ENCODE peak calls at places on chromosomes 16 and 17, in seven cellular contexts. U is ovary; I is endodermal cell; E is CD8-positive, alpha-beta T cell; C is left ventricle myocardium inferior; Y is adrenal gland; L is ascending aorta. T is an unnamed sample.

GRCh38 chr16:75488322-75488721 is 6.9 kb downstream of the CHST6 start:
- DNase-seq in Y (peak; percentile 74), E (no peak), U (no peak), C (no peak), L (no peak), I (no peak), T (no peak)

GRCh38 chr16:78444-79145 is 570 bp downstream of the MPG start:
- DNase-seq in U (peak; percentile 60), E (peak; percentile 54), C (peak; percentile 43), I (no peak), Y (peak; percentile 72), L (peak; percentile 77), T (peak; percentile 73)

GRCh38 chr17:55717898-55718735 is 4.5 kb downstream of the TMEM100 start:
- DNase-seq in C (peak; percentile 75), I (peak; percentile 96), E (peak; percentile 55), U (peak; percentile 74), L (peak; percentile 89), Y (peak; percentile 90), T (peak; percentile 70)

GRCh38 chr16:85437161-85438052 is 175.7 kb upstream of the GSE1 start:
- DNase-seq in C (no peak), U (peak; percentile 80), L (no peak), Y (no peak), I (peak; percentile 87), E (no peak), T (no peak)

GRCh38 chr17:676060-676745 is 38.4 kb downstream of the VPS53 start:
- DNase-seq in C (no peak), E (no peak), I (no peak), L (no peak), U (no peak), Y (peak; percentile 40), T (no peak)

GRCh38 chr16:9318764-9319163 is 227.3 kb downstream of the HAPSTR1 start:
- DNase-seq in U (no peak), I (no peak), L (no peak), Y (no peak), C (no peak), E (no peak), T (no peak)

GRCh38 chr17:17298108-17298507 is 5.1 kb upstream of the NT5M start:
- DNase-seq in L (no peak), U (no peak), E (no peak), C (no peak), Y (no peak), I (no peak), T (no peak)

GRCh38 chr17:78898947-78899346 is 4.1 kb downstream of the CEP295NL start:
- DNase-seq in C (no peak), Y (no peak), U (no peak), E (no peak), L (no peak), I (no peak), T (no peak)

GRCh38 chr16:77273-77806 is 685 bp upstream of the MPG start:
- DNase-seq in Y (peak; percentile 60), C (peak; percentile 67), U (peak; percentile 76), L (peak; percentile 81), I (peak; percentile 85), E (no peak), T (peak; percentile 67)

GRCh38 chr17:35447494-35447893 is 1.1 kb downstream of the SLFN13 start:
- DNase-seq in I (no peak), C (no peak), L (no peak), U (no peak), E (no peak), Y (no peak), T (peak; percentile 35)

GRCh38 chr17:40303009-40303657 is 5.8 kb upstream of the RARA start:
- DNase-seq in L (peak; percentile 76), U (peak; percentile 32), E (no peak), I (peak; percentile 88), C (no peak), Y (no peak), T (no peak)

GRCh38 chr17:42399948-42400843 is 12.0 kb upstream of the STAT3 start:
- DNase-seq in I (peak; percentile 79), L (no peak), C (no peak), E (no peak), Y (peak; percentile 5), U (no peak), T (no peak)
- H3K9me3 ChIP-seq in I (no peaks in the 10 kb centered on the region), L (no peaks in the 10 kb centered on the region), C (no peaks in the 10 kb centered on the region), E (no peaks in the 10 kb centered on the region), Y (no peaks in the 10 kb centered on the region), U (no peaks in the 10 kb centered on the region), T (no peaks in the 10 kb centered on the region)

DNA sequence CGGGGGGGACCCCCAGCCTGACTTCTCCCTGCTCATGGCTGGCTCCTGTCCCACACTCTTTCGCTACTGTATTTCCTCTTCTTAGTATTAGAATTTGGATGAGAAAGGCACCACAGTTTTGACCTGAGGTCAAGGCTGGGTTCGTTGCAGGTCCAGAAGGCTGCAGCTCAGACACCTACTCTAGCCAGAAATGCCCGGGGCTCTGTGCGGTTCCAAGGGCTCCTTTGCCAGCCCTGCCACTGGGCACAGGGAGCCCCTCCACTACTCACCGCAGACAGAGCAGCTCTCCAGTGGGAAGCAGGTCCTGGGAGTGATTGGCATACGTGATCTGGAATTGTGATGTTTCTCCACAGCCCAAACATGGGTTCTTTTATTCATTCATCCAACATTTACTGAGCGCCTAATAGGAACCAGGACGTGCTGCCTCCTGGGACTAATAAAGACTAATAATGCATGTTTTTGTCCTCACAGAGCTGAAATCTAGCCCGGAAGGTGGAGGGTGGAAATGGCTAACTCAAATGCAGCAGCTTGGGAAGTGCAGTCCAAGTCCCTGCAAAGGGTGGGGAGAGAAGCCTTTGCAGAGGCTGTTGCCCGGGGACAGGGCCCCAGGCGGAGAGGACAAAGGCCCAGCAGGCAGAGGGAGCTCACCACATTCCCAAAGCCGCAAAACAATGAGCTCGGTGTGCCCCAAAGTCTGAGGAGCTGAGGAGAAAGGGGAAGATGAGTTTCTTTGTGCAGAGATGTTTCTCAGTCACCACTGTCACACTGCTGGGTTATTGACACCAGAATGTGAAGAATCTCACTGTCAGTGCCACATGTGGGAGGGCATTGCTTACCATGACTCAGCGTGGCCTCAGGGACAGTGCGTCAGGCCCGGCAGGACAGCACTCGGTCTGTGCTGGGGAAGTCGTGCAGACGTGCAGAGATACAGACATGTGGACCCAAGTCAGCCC is 118.4 kb upstream of the CHMP6 start:
- DNase-seq in C (peak; percentile 39), Y (peak; percentile 86), L (no peak), U (no peak), E (no peak), I (peak; percentile 90), T (no peak)
- H3K27ac ChIP-seq in C (peak overlapping the region; percentile 25), Y (peak overlapping the region; percentile 28), L (no peak overlapping the region), U (no peak overlapping the region), E (no peak overlapping the region), I (peak overlapping the region; percentile 91), T (no peak overlapping the region)

GRCh38 chr16:87570938-87571867 is 31.1 kb upstream of the JPH3 start:
- DNase-seq in E (no peak), I (peak; percentile 93), U (peak; percentile 51), C (peak; percentile 47), Y (peak; percentile 84), L (peak; percentile 86), T (peak; percentile 52)
- TF ChIP-seq CTCF in E (no peak), I (peak; percentile 74), U (peak; percentile 38), C (peak; percentile 59), Y (peak; percentile 55), L (peak; percentile 67), T (peak; percentile 57)

GRCh38 chr16:64417711-64418227 is 704.1 kb downstream of the CDH11 start:
- DNase-seq in Y (no peak), L (no peak), C (no peak), E (no peak), U (no peak), I (no peak), T (no peak)

GRCh38 chr16:64421515-64421914 is 700.3 kb downstream of the CDH11 start:
- DNase-seq in C (no peak), L (no peak), Y (no peak), I (no peak), E (no peak), U (no peak), T (no peak)

GRCh38 chr16:64416232-64417010 is 705.4 kb downstream of the CDH11 start:
- DNase-seq in C (no peak), Y (no peak), E (no peak), U (no peak), L (no peak), I (no peak), T (no peak)

DNA sequence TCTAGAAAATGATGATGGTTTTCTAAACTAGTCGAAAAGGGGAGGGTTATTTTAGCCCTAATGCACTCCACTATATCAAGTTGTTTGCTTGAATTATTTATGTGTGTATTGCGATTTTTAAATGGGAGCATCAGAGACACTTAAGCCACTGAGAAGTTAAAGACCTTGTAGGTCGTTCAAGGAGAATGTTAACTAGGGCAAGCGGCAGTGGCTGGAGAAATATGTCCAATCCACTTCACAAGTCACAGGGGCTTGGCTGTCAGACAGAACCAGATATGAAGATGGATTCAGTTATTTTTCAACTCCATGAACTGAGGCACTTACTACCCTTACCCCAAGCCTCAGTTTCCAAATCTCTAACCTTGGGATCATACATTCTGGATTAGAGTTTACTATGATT is 702.0 kb downstream of the CDH11 start:
- DNase-seq in C (no peak), E (no peak), I (no peak), U (no peak), Y (no peak), L (no peak), T (no peak)
- H3K9me3 ChIP-seq in C (no peaks in the 10 kb centered on the region), E (no peaks in the 10 kb centered on the region), I (peaks cover 7% of the 10 kb centered on the region), U (no peaks in the 10 kb centered on the region), Y (no peaks in the 10 kb centered on the region), L (no peaks in the 10 kb centered on the region), T (no peaks in the 10 kb centered on the region)

GRCh38 chr16:3459401-3460090 is 16.1 kb downstream of the NAA60 start:
- DNase-seq in C (no peak), Y (no peak), U (no peak), E (no peak), I (no peak), L (peak; percentile 11), T (no peak)
- H3K27ac ChIP-seq in C (peak overlapping the region; percentile 99), Y (peak overlapping the region; percentile 97), U (peak overlapping the region; percentile 95), E (peak overlapping the region; percentile 76), I (peak overlapping the region; percentile 19), L (peak overlapping the region; percentile 92), T (peak overlapping the region; percentile 99)

GRCh38 chr17:77266891-77267341 is 126.1 kb downstream of the SEC14L1 start:
- DNase-seq in U (no peak), Y (no peak), C (no peak), I (peak; percentile 92), E (no peak), L (no peak), T (no peak)
- TF ChIP-seq CTCF in U (no peak), Y (peak; percentile 21), C (no peak), I (peak; percentile 70), E (no peak), L (no peak), T (no peak)

T was measured in heart left ventricle.